ENCODE peak calls at places on chromosome 2, in ten cellular contexts. One of them, this sample, is unnamed.
A peak's percentile ranks its signal among the peaks of the same experiment; 100 is the strongest.

GRCh38 chr2:79876430-79876829 is 363.6 kb downstream of the CTNNA2 start:
- DNase-seq in glutamatergic neuron: peak; percentile 57
- DNase-seq in neural progenitor cell: peak; percentile 58
- DNase-seq in mucosa of descending colon: no peak
- DNase-seq in GM06990: no peak
- DNase-seq in tibial nerve: no peak
- DNase-seq in ovary: no peak
- DNase-seq in upper lobe of right lung: no peak
- DNase-seq in endothelial cell: peak; percentile 26
- DNase-seq in Caco-2: no peak
- DNase-seq in this sample: no peak

GRCh38 chr2:172092716-172093415 is 7.6 kb downstream of the DLX1 start:
- DNase-seq in upper lobe of right lung: no peak
- DNase-seq in GM06990: no peak
- DNase-seq in ovary: no peak
- DNase-seq in mucosa of descending colon: no peak
- DNase-seq in glutamatergic neuron: no peak
- DNase-seq in endothelial cell: no peak
- DNase-seq in Caco-2: no peak
- DNase-seq in neural progenitor cell: peak; percentile 62
- DNase-seq in tibial nerve: no peak
- DNase-seq in this sample: no peak

GRCh38 chr2:39715095-39715494 is 49.4 kb downstream of the TMEM178A start:
- DNase-seq in GM06990: no peak
- DNase-seq in mucosa of descending colon: no peak
- DNase-seq in neural progenitor cell: no peak
- DNase-seq in ovary: no peak
- DNase-seq in tibial nerve: no peak
- DNase-seq in endothelial cell: no peak
- DNase-seq in upper lobe of right lung: no peak
- DNase-seq in glutamatergic neuron: no peak
- DNase-seq in Caco-2: no peak
- DNase-seq in this sample: no peak

GRCh38 chr2:147297820-147298219 is 547.0 kb upstream of the ACVR2A start:
- DNase-seq in Caco-2: no peak
- DNase-seq in tibial nerve: no peak
- DNase-seq in upper lobe of right lung: no peak
- DNase-seq in ovary: no peak
- DNase-seq in glutamatergic neuron: no peak
- DNase-seq in GM06990: peak; percentile 70
- DNase-seq in mucosa of descending colon: no peak
- DNase-seq in endothelial cell: no peak
- DNase-seq in neural progenitor cell: no peak
- DNase-seq in this sample: no peak

GRCh38 chr2:37244017-37244416 is 12.6 kb downstream of the NDUFAF7 start:
- DNase-seq in GM06990: peak; percentile 43
- DNase-seq in Caco-2: no peak
- DNase-seq in mucosa of descending colon: no peak
- DNase-seq in endothelial cell: no peak
- DNase-seq in neural progenitor cell: no peak
- DNase-seq in ovary: no peak
- DNase-seq in upper lobe of right lung: no peak
- DNase-seq in glutamatergic neuron: no peak
- DNase-seq in tibial nerve: no peak
- DNase-seq in this sample: no peak

GRCh38 chr2:108607706-108608301 is 73.5 kb downstream of the LIMS1 start:
- DNase-seq in endothelial cell: peak; percentile 30
- DNase-seq in mucosa of descending colon: no peak
- DNase-seq in ovary: no peak
- DNase-seq in GM06990: no peak
- DNase-seq in Caco-2: no peak
- DNase-seq in glutamatergic neuron: no peak
- DNase-seq in upper lobe of right lung: no peak
- DNase-seq in neural progenitor cell: peak; percentile 70
- DNase-seq in tibial nerve: no peak
- DNase-seq in this sample: no peak

GRCh38 chr2:147345246-147345645 is 499.6 kb upstream of the ACVR2A start:
- DNase-seq in GM06990: no peak
- DNase-seq in mucosa of descending colon: no peak
- DNase-seq in endothelial cell: no peak
- DNase-seq in Caco-2: no peak
- DNase-seq in upper lobe of right lung: no peak
- DNase-seq in tibial nerve: no peak
- DNase-seq in neural progenitor cell: no peak
- DNase-seq in glutamatergic neuron: no peak
- DNase-seq in ovary: no peak
- DNase-seq in this sample: no peak

GRCh38 chr2:128273469-128274081 is 45.1 kb downstream of the HS6ST1 start:
- DNase-seq in glutamatergic neuron: no peak
- DNase-seq in tibial nerve: no peak
- DNase-seq in Caco-2: peak; percentile 16
- DNase-seq in GM06990: no peak
- DNase-seq in upper lobe of right lung: peak; percentile 61
- DNase-seq in mucosa of descending colon: peak; percentile 28
- DNase-seq in endothelial cell: no peak
- DNase-seq in ovary: no peak
- DNase-seq in neural progenitor cell: no peak
- DNase-seq in this sample: peak; percentile 41

GRCh38 chr2:216315817-216316603 is 56.3 kb downstream of the MARCHF4 start:
- DNase-seq in neural progenitor cell: peak; percentile 84
- DNase-seq in upper lobe of right lung: no peak
- DNase-seq in Caco-2: no peak
- DNase-seq in ovary: no peak
- DNase-seq in GM06990: no peak
- DNase-seq in tibial nerve: no peak
- DNase-seq in mucosa of descending colon: no peak
- DNase-seq in endothelial cell: no peak
- DNase-seq in glutamatergic neuron: no peak
- DNase-seq in this sample: no peak

GRCh38 chr2:236309669-236310029 is 45.4 kb upstream of the ASB18 start:
- DNase-seq in GM06990: no peak
- DNase-seq in endothelial cell: peak; percentile 68
- DNase-seq in neural progenitor cell: peak; percentile 82
- DNase-seq in ovary: no peak
- DNase-seq in upper lobe of right lung: no peak
- DNase-seq in Caco-2: no peak
- DNase-seq in tibial nerve: no peak
- DNase-seq in glutamatergic neuron: peak; percentile 59
- DNase-seq in mucosa of descending colon: no peak
- DNase-seq in this sample: no peak
- TF ChIP-seq CTCF in GM06990: peak; percentile 65
- TF ChIP-seq CTCF in endothelial cell: peak; percentile 77
- TF ChIP-seq CTCF in neural progenitor cell: peak; percentile 94
- TF ChIP-seq CTCF in ovary: no peak
- TF ChIP-seq CTCF in upper lobe of right lung: peak; percentile 40
- TF ChIP-seq CTCF in Caco-2: peak; percentile 51
- TF ChIP-seq CTCF in tibial nerve: peak; percentile 24
- TF ChIP-seq CTCF in glutamatergic neuron: peak; percentile 64
- TF ChIP-seq CTCF in mucosa of descending colon: no peak
- TF ChIP-seq CTCF in this sample: peak; percentile 24

DNA sequence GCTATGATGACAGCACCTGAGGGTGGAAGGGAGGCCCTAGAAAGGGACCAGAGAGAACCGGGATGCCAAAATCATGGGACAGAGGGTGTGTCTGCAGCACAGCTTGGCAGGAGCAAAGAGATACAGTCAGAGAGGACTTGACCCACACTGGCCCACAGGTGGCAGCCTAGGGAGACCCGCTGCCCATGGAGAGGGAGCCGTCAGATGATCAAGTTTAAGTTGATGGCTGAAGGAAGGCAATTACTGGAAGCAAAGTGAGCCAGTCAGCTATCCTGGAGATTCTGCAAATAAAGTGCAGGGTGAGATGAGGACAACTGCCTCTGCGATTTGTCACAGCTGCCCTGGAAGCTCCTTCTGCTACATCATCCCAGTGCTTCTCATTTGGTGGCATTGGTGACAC is 74.0 kb downstream of the CMPK2 start:
- DNase-seq in mucosa of descending colon: no peak
- DNase-seq in GM06990: no peak
- DNase-seq in glutamatergic neuron: no peak
- DNase-seq in upper lobe of right lung: no peak
- DNase-seq in tibial nerve: no peak
- DNase-seq in endothelial cell: no peak
- DNase-seq in neural progenitor cell: no peak
- DNase-seq in Caco-2: no peak
- DNase-seq in ovary: no peak
- DNase-seq in this sample: no peak
- TF ChIP-seq CTCF in mucosa of descending colon: no peak
- TF ChIP-seq CTCF in GM06990: peak; percentile 27
- TF ChIP-seq CTCF in glutamatergic neuron: no peak
- TF ChIP-seq CTCF in upper lobe of right lung: no peak
- TF ChIP-seq CTCF in tibial nerve: no peak
- TF ChIP-seq CTCF in endothelial cell: no peak
- TF ChIP-seq CTCF in neural progenitor cell: peak; percentile 25
- TF ChIP-seq CTCF in Caco-2: peak; percentile 3
- TF ChIP-seq CTCF in ovary: no peak
- TF ChIP-seq CTCF in this sample: no peak

GRCh38 chr2:60517441-60517840 is 36.0 kb downstream of the BCL11A start:
- DNase-seq in tibial nerve: no peak
- DNase-seq in neural progenitor cell: no peak
- DNase-seq in ovary: no peak
- DNase-seq in endothelial cell: no peak
- DNase-seq in glutamatergic neuron: no peak
- DNase-seq in upper lobe of right lung: no peak
- DNase-seq in mucosa of descending colon: no peak
- DNase-seq in GM06990: no peak
- DNase-seq in Caco-2: no peak
- DNase-seq in this sample: no peak

GRCh38 chr2:60520477-60520876 is 33.0 kb downstream of the BCL11A start:
- DNase-seq in ovary: no peak
- DNase-seq in glutamatergic neuron: no peak
- DNase-seq in Caco-2: no peak
- DNase-seq in mucosa of descending colon: no peak
- DNase-seq in tibial nerve: no peak
- DNase-seq in upper lobe of right lung: no peak
- DNase-seq in GM06990: no peak
- DNase-seq in neural progenitor cell: no peak
- DNase-seq in endothelial cell: no peak
- DNase-seq in this sample: no peak

GRCh38 chr2:60520917-60521539 is 32.4 kb downstream of the BCL11A start:
- DNase-seq in ovary: no peak
- DNase-seq in endothelial cell: no peak
- DNase-seq in GM06990: no peak
- DNase-seq in glutamatergic neuron: no peak
- DNase-seq in tibial nerve: no peak
- DNase-seq in Caco-2: no peak
- DNase-seq in mucosa of descending colon: no peak
- DNase-seq in neural progenitor cell: no peak
- DNase-seq in upper lobe of right lung: no peak
- DNase-seq in this sample: no peak

GRCh38 chr2:60518567-60518966 is 34.9 kb downstream of the BCL11A start:
- DNase-seq in GM06990: no peak
- DNase-seq in upper lobe of right lung: no peak
- DNase-seq in tibial nerve: no peak
- DNase-seq in neural progenitor cell: no peak
- DNase-seq in Caco-2: no peak
- DNase-seq in endothelial cell: no peak
- DNase-seq in ovary: no peak
- DNase-seq in glutamatergic neuron: no peak
- DNase-seq in mucosa of descending colon: no peak
- DNase-seq in this sample: no peak

GRCh38 chr2:60519259-60519863 is 34.1 kb downstream of the BCL11A start:
- DNase-seq in neural progenitor cell: no peak
- DNase-seq in mucosa of descending colon: peak; percentile 53
- DNase-seq in GM06990: no peak
- DNase-seq in ovary: no peak
- DNase-seq in tibial nerve: no peak
- DNase-seq in upper lobe of right lung: no peak
- DNase-seq in Caco-2: no peak
- DNase-seq in endothelial cell: no peak
- DNase-seq in glutamatergic neuron: no peak
- DNase-seq in this sample: no peak
- TF ChIP-seq CTCF in neural progenitor cell: no peak
- TF ChIP-seq CTCF in mucosa of descending colon: no peak
- TF ChIP-seq CTCF in GM06990: no peak
- TF ChIP-seq CTCF in ovary: no peak
- TF ChIP-seq CTCF in tibial nerve: no peak
- TF ChIP-seq CTCF in upper lobe of right lung: no peak
- TF ChIP-seq CTCF in Caco-2: no peak
- TF ChIP-seq CTCF in endothelial cell: no peak
- TF ChIP-seq CTCF in glutamatergic neuron: no peak
- TF ChIP-seq CTCF in this sample: no peak

GRCh38 chr2:239737144-239737463 is 288.0 kb downstream of the NDUFA10 start:
- DNase-seq in glutamatergic neuron: peak; percentile 14
- DNase-seq in upper lobe of right lung: no peak
- DNase-seq in tibial nerve: no peak
- DNase-seq in ovary: no peak
- DNase-seq in Caco-2: no peak
- DNase-seq in endothelial cell: no peak
- DNase-seq in GM06990: no peak
- DNase-seq in mucosa of descending colon: no peak
- DNase-seq in neural progenitor cell: no peak
- DNase-seq in this sample: no peak

GRCh38 chr2:239736358-239737143 is 288.6 kb downstream of the NDUFA10 start:
- DNase-seq in endothelial cell: no peak
- DNase-seq in Caco-2: no peak
- DNase-seq in neural progenitor cell: no peak
- DNase-seq in GM06990: no peak
- DNase-seq in ovary: no peak
- DNase-seq in glutamatergic neuron: peak; percentile 14
- DNase-seq in upper lobe of right lung: no peak
- DNase-seq in tibial nerve: no peak
- DNase-seq in mucosa of descending colon: no peak
- DNase-seq in this sample: no peak

GRCh38 chr2:239735829-239736357 is 289.2 kb downstream of the NDUFA10 start:
- DNase-seq in neural progenitor cell: no peak
- DNase-seq in endothelial cell: no peak
- DNase-seq in tibial nerve: no peak
- DNase-seq in glutamatergic neuron: peak; percentile 27
- DNase-seq in GM06990: no peak
- DNase-seq in upper lobe of right lung: no peak
- DNase-seq in Caco-2: no peak
- DNase-seq in mucosa of descending colon: no peak
- DNase-seq in ovary: no peak
- DNase-seq in this sample: no peak

GRCh38 chr2:239734436-239735005 is 290.6 kb downstream of the NDUFA10 start:
- DNase-seq in GM06990: no peak
- DNase-seq in upper lobe of right lung: no peak
- DNase-seq in tibial nerve: no peak
- DNase-seq in ovary: no peak
- DNase-seq in Caco-2: no peak
- DNase-seq in mucosa of descending colon: no peak
- DNase-seq in glutamatergic neuron: no peak
- DNase-seq in neural progenitor cell: no peak
- DNase-seq in endothelial cell: no peak
- DNase-seq in this sample: no peak

DNA sequence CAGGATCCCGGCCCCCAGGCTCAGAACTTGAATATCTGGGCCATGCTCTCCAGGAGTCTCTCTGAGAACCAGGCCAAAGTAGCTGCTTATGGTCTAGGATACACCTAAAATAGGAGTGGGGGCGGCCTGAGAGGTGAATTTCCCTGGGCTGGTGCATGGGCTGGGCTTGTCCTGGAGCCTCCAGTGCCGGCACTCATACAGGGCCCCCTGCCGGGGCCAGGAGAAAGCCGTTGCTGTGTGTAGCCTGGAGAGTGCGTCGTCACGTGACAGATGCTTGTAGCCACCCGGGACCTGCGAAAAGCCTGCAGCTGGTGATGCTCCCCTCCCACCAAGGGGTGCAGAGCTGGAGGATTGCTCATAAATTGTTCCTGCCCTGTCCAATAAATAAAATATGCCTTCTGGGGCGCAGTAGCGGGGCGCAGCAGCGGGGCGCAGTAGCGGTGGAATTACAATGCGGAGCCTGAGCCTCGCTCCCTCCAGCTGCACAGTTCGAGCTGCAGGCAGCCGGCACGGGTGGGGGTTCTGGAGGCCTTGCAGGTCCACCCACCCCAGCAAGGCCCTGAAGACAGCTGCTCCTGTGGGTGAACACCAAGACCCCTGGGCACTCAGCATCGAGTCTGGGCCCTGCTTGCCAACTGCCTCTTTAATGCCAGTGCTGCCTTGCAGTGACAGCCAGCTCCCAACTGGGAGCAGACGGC is 289.9 kb downstream of the NDUFA10 start:
- DNase-seq in neural progenitor cell: peak; percentile 78
- DNase-seq in upper lobe of right lung: peak; percentile 61
- DNase-seq in endothelial cell: no peak
- DNase-seq in tibial nerve: no peak
- DNase-seq in mucosa of descending colon: no peak
- DNase-seq in glutamatergic neuron: no peak
- DNase-seq in ovary: no peak
- DNase-seq in Caco-2: no peak
- DNase-seq in GM06990: no peak
- DNase-seq in this sample: no peak
- TF ChIP-seq CTCF in neural progenitor cell: no peak
- TF ChIP-seq CTCF in upper lobe of right lung: no peak
- TF ChIP-seq CTCF in endothelial cell: no peak
- TF ChIP-seq CTCF in tibial nerve: no peak
- TF ChIP-seq CTCF in mucosa of descending colon: no peak
- TF ChIP-seq CTCF in glutamatergic neuron: no peak
- TF ChIP-seq CTCF in ovary: no peak
- TF ChIP-seq CTCF in Caco-2: no peak
- TF ChIP-seq CTCF in GM06990: no peak
- TF ChIP-seq CTCF in this sample: no peak